ENCODE peak calls at places on chromosome 4, in seven cellular contexts. One of them, this sample, is unnamed.

GRCh38 chr4:17168571-17168970 is 270.1 kb upstream of the LDB2 start:
- DNase-seq in epithelial cell of esophagus: no peak
- DNase-seq in astrocyte of the spinal cord: peak; percentile 96
- DNase-seq in fibroblast of mammary gland: peak; percentile 87
- DNase-seq in NB4: peak; percentile 90
- DNase-seq in tibial artery: no peak
- DNase-seq in fibroblast of the aortic adventitia: peak; percentile 90
- DNase-seq in this sample: peak; percentile 77

GRCh38 chr4:14888790-14889189 is 113.5 kb upstream of the CPEB2 start:
- DNase-seq in fibroblast of the aortic adventitia: no peak
- DNase-seq in tibial artery: no peak
- DNase-seq in fibroblast of mammary gland: peak; percentile 51
- DNase-seq in epithelial cell of esophagus: peak; percentile 98
- DNase-seq in NB4: no peak
- DNase-seq in astrocyte of the spinal cord: no peak
- DNase-seq in this sample: peak; percentile 18

GRCh38 chr4:155966661-155967060 is 13.0 kb upstream of the CTSO start:
- DNase-seq in NB4: no peak
- DNase-seq in astrocyte of the spinal cord: no peak
- DNase-seq in fibroblast of mammary gland: no peak
- DNase-seq in epithelial cell of esophagus: no peak
- DNase-seq in tibial artery: no peak
- DNase-seq in fibroblast of the aortic adventitia: no peak
- DNase-seq in this sample: peak; percentile 42

GRCh38 chr4:89438102-89438831 is 130.7 kb upstream of the GPRIN3 start:
- DNase-seq in epithelial cell of esophagus: peak; percentile 39
- DNase-seq in NB4: peak; percentile 65
- DNase-seq in fibroblast of the aortic adventitia: peak; percentile 37
- DNase-seq in tibial artery: no peak
- DNase-seq in fibroblast of mammary gland: peak; percentile 68
- DNase-seq in astrocyte of the spinal cord: no peak
- DNase-seq in this sample: peak; percentile 60

GRCh38 chr4:113384600-113384999 is 335.1 kb downstream of the ANK2 start:
- DNase-seq in fibroblast of the aortic adventitia: peak; percentile 89
- DNase-seq in astrocyte of the spinal cord: peak; percentile 74
- DNase-seq in tibial artery: no peak
- DNase-seq in NB4: no peak
- DNase-seq in fibroblast of mammary gland: peak; percentile 84
- DNase-seq in epithelial cell of esophagus: peak; percentile 67
- DNase-seq in this sample: peak; percentile 54

GRCh38 chr4:76377922-76378321 is 43.0 kb downstream of the CCDC158 start:
- DNase-seq in tibial artery: no peak
- DNase-seq in astrocyte of the spinal cord: peak; percentile 50
- DNase-seq in fibroblast of the aortic adventitia: peak; percentile 69
- DNase-seq in NB4: peak; percentile 58
- DNase-seq in epithelial cell of esophagus: peak; percentile 54
- DNase-seq in fibroblast of mammary gland: peak; percentile 31
- DNase-seq in this sample: peak; percentile 62

GRCh38 chr4:178462710-178463109 is 1020.5 kb upstream of the AGA start:
- DNase-seq in tibial artery: no peak
- DNase-seq in NB4: no peak
- DNase-seq in astrocyte of the spinal cord: no peak
- DNase-seq in fibroblast of the aortic adventitia: no peak
- DNase-seq in fibroblast of mammary gland: no peak
- DNase-seq in epithelial cell of esophagus: no peak
- DNase-seq in this sample: no peak

GRCh38 chr4:180823116-180823515 is 1420.1 kb upstream of the TENM3 start:
- DNase-seq in tibial artery: no peak
- DNase-seq in fibroblast of the aortic adventitia: no peak
- DNase-seq in astrocyte of the spinal cord: peak; percentile 34
- DNase-seq in epithelial cell of esophagus: no peak
- DNase-seq in fibroblast of mammary gland: peak; percentile 7
- DNase-seq in NB4: no peak
- DNase-seq in this sample: no peak

GRCh38 chr4:4726051-4726450 is 133.4 kb upstream of the MSX1 start:
- DNase-seq in astrocyte of the spinal cord: no peak
- DNase-seq in fibroblast of the aortic adventitia: no peak
- DNase-seq in tibial artery: no peak
- DNase-seq in fibroblast of mammary gland: no peak
- DNase-seq in NB4: peak; percentile 39
- DNase-seq in epithelial cell of esophagus: no peak
- DNase-seq in this sample: no peak

GRCh38 chr4:172813359-172813923 is 355.2 kb upstream of the GALNT7 start:
- DNase-seq in NB4: no peak
- DNase-seq in astrocyte of the spinal cord: peak; percentile 12
- DNase-seq in fibroblast of the aortic adventitia: no peak
- DNase-seq in epithelial cell of esophagus: no peak
- DNase-seq in tibial artery: no peak
- DNase-seq in fibroblast of mammary gland: no peak
- DNase-seq in this sample: no peak

GRCh38 chr4:10273030-10273429 is 156.4 kb upstream of the WDR1 start:
- DNase-seq in epithelial cell of esophagus: peak; percentile 44
- DNase-seq in fibroblast of the aortic adventitia: peak; percentile 81
- DNase-seq in astrocyte of the spinal cord: no peak
- DNase-seq in NB4: no peak
- DNase-seq in tibial artery: no peak
- DNase-seq in fibroblast of mammary gland: peak; percentile 5
- DNase-seq in this sample: no peak

GRCh38 chr4:13455411-13455810 is 28.7 kb downstream of the RAB28 start:
- DNase-seq in fibroblast of mammary gland: peak; percentile 60
- DNase-seq in NB4: no peak
- DNase-seq in tibial artery: no peak
- DNase-seq in fibroblast of the aortic adventitia: peak; percentile 10
- DNase-seq in epithelial cell of esophagus: no peak
- DNase-seq in astrocyte of the spinal cord: peak; percentile 10
- DNase-seq in this sample: no peak

GRCh38 chr4:172573899-172574298 is 594.7 kb upstream of the GALNT7 start:
- DNase-seq in astrocyte of the spinal cord: no peak
- DNase-seq in NB4: peak; percentile 49
- DNase-seq in tibial artery: no peak
- DNase-seq in fibroblast of mammary gland: no peak
- DNase-seq in fibroblast of the aortic adventitia: no peak
- DNase-seq in epithelial cell of esophagus: peak; percentile 3
- DNase-seq in this sample: no peak

GRCh38 chr4:4267981-4268380 is 20.0 kb upstream of the TMEM128 start:
- DNase-seq in fibroblast of the aortic adventitia: no peak
- DNase-seq in tibial artery: no peak
- DNase-seq in NB4: no peak
- DNase-seq in fibroblast of mammary gland: no peak
- DNase-seq in epithelial cell of esophagus: peak; percentile 42
- DNase-seq in astrocyte of the spinal cord: peak; percentile 25
- DNase-seq in this sample: no peak

GRCh38 chr4:57426779-57427395 is 316.7 kb upstream of the IGFBP7 start:
- DNase-seq in epithelial cell of esophagus: peak; percentile 80
- DNase-seq in astrocyte of the spinal cord: peak; percentile 82
- DNase-seq in fibroblast of mammary gland: peak; percentile 73
- DNase-seq in fibroblast of the aortic adventitia: peak; percentile 79
- DNase-seq in tibial artery: peak; percentile 48
- DNase-seq in NB4: peak; percentile 69
- DNase-seq in this sample: peak; percentile 49

GRCh38 chr4:25088342-25088952 is 57.7 kb upstream of the LGI2 start:
- DNase-seq in tibial artery: no peak
- DNase-seq in astrocyte of the spinal cord: no peak
- DNase-seq in epithelial cell of esophagus: no peak
- DNase-seq in NB4: peak; percentile 77
- DNase-seq in fibroblast of the aortic adventitia: no peak
- DNase-seq in fibroblast of mammary gland: peak; percentile 18
- DNase-seq in this sample: no peak

GRCh38 chr4:79598801-79599200 is 190.8 kb upstream of the GK2 start:
- DNase-seq in astrocyte of the spinal cord: no peak
- DNase-seq in fibroblast of mammary gland: no peak
- DNase-seq in tibial artery: peak; percentile 38
- DNase-seq in epithelial cell of esophagus: no peak
- DNase-seq in fibroblast of the aortic adventitia: no peak
- DNase-seq in NB4: no peak
- DNase-seq in this sample: no peak

GRCh38 chr4:79607979-79608378 is 200.0 kb upstream of the GK2 start:
- DNase-seq in fibroblast of mammary gland: no peak
- DNase-seq in epithelial cell of esophagus: no peak
- DNase-seq in NB4: no peak
- DNase-seq in astrocyte of the spinal cord: no peak
- DNase-seq in fibroblast of the aortic adventitia: no peak
- DNase-seq in tibial artery: no peak
- DNase-seq in this sample: no peak

GRCh38 chr4:79599691-79600090 is 191.7 kb upstream of the GK2 start:
- DNase-seq in tibial artery: no peak
- DNase-seq in fibroblast of mammary gland: no peak
- DNase-seq in fibroblast of the aortic adventitia: no peak
- DNase-seq in NB4: no peak
- DNase-seq in epithelial cell of esophagus: no peak
- DNase-seq in astrocyte of the spinal cord: no peak
- DNase-seq in this sample: no peak

GRCh38 chr4:79603681-79604080 is 195.7 kb upstream of the GK2 start:
- DNase-seq in epithelial cell of esophagus: no peak
- DNase-seq in tibial artery: no peak
- DNase-seq in fibroblast of mammary gland: no peak
- DNase-seq in NB4: peak; percentile 76
- DNase-seq in astrocyte of the spinal cord: no peak
- DNase-seq in fibroblast of the aortic adventitia: no peak
- DNase-seq in this sample: no peak

GRCh38 chr4:79604152-79604551 is 196.1 kb upstream of the GK2 start:
- DNase-seq in tibial artery: no peak
- DNase-seq in fibroblast of mammary gland: no peak
- DNase-seq in fibroblast of the aortic adventitia: no peak
- DNase-seq in NB4: peak; percentile 75
- DNase-seq in astrocyte of the spinal cord: no peak
- DNase-seq in epithelial cell of esophagus: no peak
- DNase-seq in this sample: no peak
- H3K4me3 ChIP-seq in tibial artery: no peak overlapping the region
- H3K4me3 ChIP-seq in fibroblast of mammary gland: no peak overlapping the region
- H3K4me3 ChIP-seq in fibroblast of the aortic adventitia: no peak overlapping the region
- H3K4me3 ChIP-seq in NB4: peak overlapping the region; percentile 46
- H3K4me3 ChIP-seq in astrocyte of the spinal cord: no peak overlapping the region
- H3K4me3 ChIP-seq in epithelial cell of esophagus: no peak overlapping the region
- H3K4me3 ChIP-seq in this sample: no peak overlapping the region

GRCh38 chr4:184384810-184385557 is 89.4 kb downstream of the IRF2 start:
- DNase-seq in fibroblast of the aortic adventitia: no peak
- DNase-seq in epithelial cell of esophagus: peak; percentile 32
- DNase-seq in astrocyte of the spinal cord: no peak
- DNase-seq in fibroblast of mammary gland: no peak
- DNase-seq in tibial artery: no peak
- DNase-seq in NB4: no peak
- DNase-seq in this sample: no peak
- H3K4me3 ChIP-seq in fibroblast of the aortic adventitia: peak overlapping the region; percentile 58
- H3K4me3 ChIP-seq in epithelial cell of esophagus: no peak overlapping the region
- H3K4me3 ChIP-seq in astrocyte of the spinal cord: no peak overlapping the region
- H3K4me3 ChIP-seq in fibroblast of mammary gland: peak overlapping the region; percentile 52
- H3K4me3 ChIP-seq in tibial artery: peak overlapping the region; percentile 46
- H3K4me3 ChIP-seq in NB4: no peak overlapping the region
- H3K4me3 ChIP-seq in this sample: no peak overlapping the region

DNA sequence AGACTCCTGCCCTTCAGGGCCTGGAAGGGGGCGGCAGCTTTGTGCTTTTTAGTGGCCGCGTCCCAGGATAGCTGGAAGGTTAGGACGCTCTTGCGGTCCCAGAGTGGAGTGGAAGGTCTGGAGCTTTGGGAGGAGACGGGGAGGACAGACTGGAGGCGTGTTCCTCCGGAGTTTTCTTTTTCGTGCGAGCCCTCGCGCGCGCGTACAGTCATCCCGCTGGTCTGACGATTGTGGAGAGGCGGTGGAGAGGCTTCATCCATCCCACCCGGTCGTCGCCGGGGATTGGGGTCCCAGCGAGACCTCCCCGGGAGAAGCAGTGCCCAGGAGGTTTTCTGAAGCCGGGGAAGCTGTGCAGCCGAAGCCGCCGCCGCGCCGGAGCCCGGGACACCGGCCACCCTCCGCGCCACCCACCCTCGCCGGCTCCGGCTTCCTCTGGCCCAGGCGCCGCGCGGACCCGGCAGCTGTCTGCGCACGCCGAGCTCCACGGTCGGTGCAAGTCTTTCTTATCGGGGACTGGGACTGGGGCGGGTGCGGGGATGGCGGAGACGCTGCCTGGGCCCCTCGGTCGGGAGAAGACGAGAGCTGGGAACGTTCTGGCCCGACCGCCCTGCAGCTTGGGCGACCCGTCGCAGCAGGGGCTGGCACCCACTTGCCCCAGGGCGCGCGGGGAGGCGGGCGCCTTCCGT is at the start of gene EDNRA:
- DNase-seq in astrocyte of the spinal cord: peak; percentile 63
- DNase-seq in fibroblast of mammary gland: peak; percentile 47
- DNase-seq in NB4: no peak
- DNase-seq in fibroblast of the aortic adventitia: peak; percentile 64
- DNase-seq in tibial artery: no peak
- DNase-seq in epithelial cell of esophagus: peak; percentile 51
- DNase-seq in this sample: peak; percentile 54
- H3K4me3 ChIP-seq in astrocyte of the spinal cord: peak within 1 kb of the TSS; percentile 59
- H3K4me3 ChIP-seq in fibroblast of mammary gland: peak within 1 kb of the TSS; percentile 47
- H3K4me3 ChIP-seq in NB4: no peak within 1 kb of the TSS
- H3K4me3 ChIP-seq in fibroblast of the aortic adventitia: peak within 1 kb of the TSS; percentile 72
- H3K4me3 ChIP-seq in tibial artery: peak within 1 kb of the TSS; percentile 56
- H3K4me3 ChIP-seq in epithelial cell of esophagus: peak within 1 kb of the TSS; percentile 50
- H3K4me3 ChIP-seq in this sample: peak within 1 kb of the TSS; percentile 59

GRCh38 chr4:150577786-150578185 is 4.2 kb upstream of the MAB21L2 start:
- DNase-seq in NB4: no peak
- DNase-seq in astrocyte of the spinal cord: no peak
- DNase-seq in fibroblast of the aortic adventitia: no peak
- DNase-seq in epithelial cell of esophagus: no peak
- DNase-seq in tibial artery: no peak
- DNase-seq in fibroblast of mammary gland: no peak
- DNase-seq in this sample: no peak

GRCh38 chr4:150581206-150581605 is 745 bp upstream of the MAB21L2 start:
- DNase-seq in astrocyte of the spinal cord: no peak
- DNase-seq in fibroblast of the aortic adventitia: no peak
- DNase-seq in NB4: no peak
- DNase-seq in epithelial cell of esophagus: no peak
- DNase-seq in tibial artery: no peak
- DNase-seq in fibroblast of mammary gland: no peak
- DNase-seq in this sample: no peak

GRCh38 chr4:150579591-150580234 is 2.2 kb upstream of the MAB21L2 start:
- DNase-seq in fibroblast of mammary gland: no peak
- DNase-seq in epithelial cell of esophagus: no peak
- DNase-seq in fibroblast of the aortic adventitia: no peak
- DNase-seq in NB4: no peak
- DNase-seq in tibial artery: no peak
- DNase-seq in astrocyte of the spinal cord: peak; percentile 51
- DNase-seq in this sample: peak; percentile 25

GRCh38 chr4:150580244-150580643 is 1.7 kb upstream of the MAB21L2 start:
- DNase-seq in fibroblast of the aortic adventitia: no peak
- DNase-seq in epithelial cell of esophagus: no peak
- DNase-seq in NB4: no peak
- DNase-seq in fibroblast of mammary gland: no peak
- DNase-seq in astrocyte of the spinal cord: no peak
- DNase-seq in tibial artery: no peak
- DNase-seq in this sample: no peak

DNA sequence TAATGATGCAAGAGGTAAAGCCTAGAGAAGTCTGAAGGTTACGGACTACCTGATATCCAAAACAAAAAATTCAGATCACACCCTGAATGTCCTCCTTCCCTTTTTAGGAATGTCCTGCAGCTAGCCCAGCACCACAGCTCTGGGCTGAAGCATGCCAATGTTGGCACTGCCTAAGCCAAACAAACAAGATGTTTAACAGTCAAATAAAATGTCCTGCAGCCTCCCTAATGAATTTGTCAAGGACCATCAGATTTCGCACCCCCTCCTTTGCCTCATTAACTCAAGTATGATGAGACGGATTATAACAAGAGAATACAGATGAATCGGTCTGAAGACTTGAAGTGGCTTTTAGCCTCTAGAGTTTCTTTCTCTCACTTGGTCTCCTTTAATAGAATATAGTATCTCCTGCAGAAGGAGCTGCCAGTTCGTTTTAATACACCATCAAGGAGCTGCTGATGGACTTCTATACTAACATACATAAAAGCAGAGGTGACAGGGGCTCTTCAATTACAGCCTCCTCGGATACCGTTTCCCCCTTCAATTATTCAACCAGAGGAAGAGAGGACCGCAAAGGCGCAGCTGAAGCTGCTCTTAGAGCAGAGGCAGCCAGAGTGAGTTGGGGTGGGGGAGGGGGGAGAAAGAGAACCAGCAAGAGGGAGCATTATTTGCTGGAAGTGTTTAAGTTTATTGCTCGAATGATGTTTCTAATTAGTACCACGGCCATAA is 3.0 kb upstream of the MAB21L2 start:
- DNase-seq in astrocyte of the spinal cord: no peak
- DNase-seq in fibroblast of mammary gland: no peak
- DNase-seq in NB4: no peak
- DNase-seq in tibial artery: no peak
- DNase-seq in epithelial cell of esophagus: no peak
- DNase-seq in fibroblast of the aortic adventitia: no peak
- DNase-seq in this sample: no peak
- H3K4me3 ChIP-seq in astrocyte of the spinal cord: peak overlapping the region; percentile 51
- H3K4me3 ChIP-seq in fibroblast of mammary gland: peak overlapping the region; percentile 34
- H3K4me3 ChIP-seq in NB4: no peak overlapping the region
- H3K4me3 ChIP-seq in tibial artery: peak overlapping the region; percentile 50
- H3K4me3 ChIP-seq in epithelial cell of esophagus: no peak overlapping the region
- H3K4me3 ChIP-seq in fibroblast of the aortic adventitia: no peak overlapping the region
- H3K4me3 ChIP-seq in this sample: no peak overlapping the region